ENCODE peak calls at places on chromosomes 2 and 18, in eight cellular contexts. L is NT2/D1, I is kidney epithelial cell, Q is bronchial epithelial cell, X is A549, S is breast epithelium, A is adipocyte, O is tibial artery. T is an unnamed sample.

GRCh38 chr2:11669454-11670291 is at the start of gene NTSR2:
- DNase-seq in A (peak), S (no peak), L (peak), I (no peak), O (no peak), X (peak), Q (peak), T (no peak)

GRCh38 chr18:6139007-6139406 is 243.7 kb upstream of the TMEM200C start:
- DNase-seq in L (no peak), Q (no peak), I (no peak), A (no peak), S (no peak), X (no peak), O (no peak), T (no peak)

GRCh38 chr2:127153691-127154158 is 46.8 kb upstream of the BIN1 start:
- DNase-seq in I (peak), Q (peak), S (no peak), O (no peak), A (peak), L (no peak), X (peak), T (no peak)

GRCh38 chr2:196957442-196957841 is 30.9 kb upstream of the PGAP1 start:
- DNase-seq in A (no peak), Q (no peak), S (no peak), L (no peak), I (no peak), O (no peak), X (no peak), T (no peak)

GRCh38 chr2:217215877-217216276 is 356.0 kb upstream of the TNP1 start:
- DNase-seq in A (no peak), O (no peak), Q (peak), I (no peak), X (peak), L (no peak), S (no peak), T (no peak)

GRCh38 chr2:120476141-120476540 is 130.2 kb downstream of the INHBB start:
- DNase-seq in A (no peak), X (no peak), L (no peak), I (no peak), Q (peak), S (no peak), O (no peak), T (no peak)

GRCh38 chr2:120892967-120893667 is 157.4 kb downstream of the GLI2 start:
- DNase-seq in O (no peak), L (no peak), A (peak), I (no peak), X (no peak), Q (no peak), S (no peak), T (no peak)

GRCh38 chr2:62596061-62596658 is 90.2 kb upstream of the TMEM17 start:
- DNase-seq in S (no peak), A (peak), X (no peak), O (no peak), Q (peak), I (no peak), L (no peak), T (no peak)

GRCh38 chr18:34710430-34711386 is 610 bp downstream of the DTNA start:
- DNase-seq in X (no peak), Q (peak), O (no peak), S (no peak), L (no peak), I (no peak), A (peak), T (no peak)

GRCh38 chr2:46644690-46645385 is 165.5 kb downstream of the TMEM247 start:
- DNase-seq in X (peak), L (no peak), S (no peak), O (no peak), I (no peak), A (peak), Q (peak), T (no peak)

GRCh38 chr2:128276878-128277675 is 41.6 kb downstream of the HS6ST1 start:
- DNase-seq in I (no peak), X (no peak), Q (no peak), O (peak), L (no peak), A (no peak), S (no peak), T (peak)

GRCh38 chr2:212427031-212427430 is 111.6 kb downstream of the ERBB4 start:
- DNase-seq in X (no peak), A (no peak), S (no peak), L (no peak), O (no peak), Q (no peak), I (no peak), T (no peak)

GRCh38 chr18:56727399-56727798 is 76.2 kb downstream of the WDR7 start:
- DNase-seq in O (no peak), A (no peak), S (no peak), L (no peak), Q (no peak), X (no peak), I (no peak), T (no peak)

GRCh38 chr2:69499242-69499641 is 62.0 kb upstream of the NFU1 start:
- DNase-seq in O (no peak), L (no peak), I (no peak), A (no peak), Q (no peak), S (no peak), X (no peak), T (no peak)

GRCh38 chr2:102114290-102114721 is 28.2 kb upstream of the IL1R1 start:
- DNase-seq in L (no peak), I (peak), O (no peak), Q (peak), S (no peak), A (peak), X (no peak), T (no peak)

GRCh38 chr2:66813525-66813924 is 378.6 kb downstream of the MEIS1 start:
- DNase-seq in O (no peak), I (no peak), A (peak), S (no peak), Q (no peak), X (no peak), L (no peak), T (no peak)

GRCh38 chr2:124027182-124027581 is 2.1 kb downstream of the CNTNAP5 start:
- DNase-seq in S (no peak), X (peak), A (peak), Q (peak), L (peak), O (no peak), I (peak), T (no peak)

GRCh38 chr2:39513641-39514094 is 76.6 kb upstream of the MAP4K3 start:
- DNase-seq in Q (peak), I (peak), O (peak), X (peak), L (peak), S (no peak), A (peak), T (peak)

GRCh38 chr2:40097691-40098376 is 318.8 kb upstream of the THUMPD2 start:
- DNase-seq in A (peak), L (no peak), I (no peak), X (peak), Q (peak), O (no peak), S (no peak), T (no peak)

GRCh38 chr2:237859533-237860272 is at the start of gene RAMP1:
- DNase-seq in X (no peak), S (no peak), L (no peak), Q (peak), I (no peak), O (no peak), A (peak), T (no peak)

GRCh38 chr2:56047136-56047535 is 123.6 kb upstream of the EFEMP1 start:
- DNase-seq in X (no peak), S (no peak), L (no peak), A (no peak), O (no peak), I (no peak), Q (no peak), T (no peak)

GRCh38 chr2:17792515-17792914 is 23.7 kb upstream of the MSGN1 start:
- DNase-seq in A (peak), I (no peak), O (no peak), Q (no peak), X (no peak), S (no peak), L (no peak), T (no peak)

GRCh38 chr2:179860255-179861026 is 971 bp downstream of the ZNF385B start:
- DNase-seq in L (no peak), Q (no peak), X (no peak), A (no peak), I (no peak), O (peak), S (no peak), T (no peak)

GRCh38 chr2:140023291-140023690 is 1243.1 kb upstream of the NXPH2 start:
- DNase-seq in S (no peak), X (no peak), Q (no peak), O (no peak), I (no peak), A (no peak), L (no peak), T (no peak)

GRCh38 chr2:119940856-119941255 is 72.0 kb upstream of the EPB41L5 start:
- DNase-seq in I (no peak), A (peak), Q (no peak), S (no peak), L (no peak), X (no peak), O (no peak), T (no peak)

GRCh38 chr2:69081001-69081400 is 68.0 kb downstream of the ANTXR1 start:
- DNase-seq in Q (no peak), S (no peak), L (no peak), A (no peak), X (no peak), I (no peak), O (no peak), T (no peak)

GRCh38 chr2:239159476-239159911 is 241.3 kb downstream of the HDAC4 start:
- DNase-seq in Q (no peak), X (no peak), L (no peak), O (peak), I (no peak), S (no peak), A (no peak), T (no peak)

GRCh38 chr2:64326578-64327050 is 127.3 kb upstream of the LGALSL start:
- DNase-seq in L (no peak), X (no peak), O (no peak), A (no peak), S (no peak), Q (no peak), I (no peak), T (no peak)

GRCh38 chr2:64325852-64326577 is 127.9 kb upstream of the LGALSL start:
- DNase-seq in I (no peak), A (no peak), S (no peak), L (no peak), X (no peak), O (no peak), Q (no peak), T (no peak)

GRCh38 chr2:64328415-64328722 is 125.6 kb upstream of the LGALSL start:
- DNase-seq in A (no peak), L (no peak), S (no peak), X (no peak), Q (no peak), O (no peak), I (no peak), T (no peak)

GRCh38 chr2:64327129-64327509 is 126.8 kb upstream of the LGALSL start:
- DNase-seq in X (peak), Q (peak), S (no peak), O (no peak), A (no peak), L (no peak), I (no peak), T (no peak)

GRCh38 chr2:64327510-64328414 is 126.2 kb upstream of the LGALSL start:
- DNase-seq in L (no peak), S (no peak), I (no peak), A (peak), Q (peak), O (no peak), X (peak), T (no peak)
- H3K4me3 ChIP-seq in L (no peak), S (no peak), I (no peak), A (no peak), Q (no peak), O (no peak), X (no peak), T (no peak)

GRCh38 chr2:172090044-172090946 is 5.0 kb downstream of the DLX1 start:
- DNase-seq in Q (no peak), S (no peak), L (no peak), I (no peak), O (no peak), X (no peak), A (no peak), T (no peak)
- H3K4me3 ChIP-seq in Q (no peak), S (no peak), L (no peak), I (no peak), O (no peak), X (no peak), A (no peak), T (no peak)

GRCh38 chr2:195659114-195659513 is 2.1 kb downstream of the SLC39A10 start:
- DNase-seq in X (peak), O (no peak), A (peak), I (no peak), S (no peak), L (no peak), Q (no peak), T (no peak)
- H3K4me3 ChIP-seq in X (peak), O (peak), A (peak), I (peak), S (peak), L (peak), Q (peak), T (peak)

DNA sequence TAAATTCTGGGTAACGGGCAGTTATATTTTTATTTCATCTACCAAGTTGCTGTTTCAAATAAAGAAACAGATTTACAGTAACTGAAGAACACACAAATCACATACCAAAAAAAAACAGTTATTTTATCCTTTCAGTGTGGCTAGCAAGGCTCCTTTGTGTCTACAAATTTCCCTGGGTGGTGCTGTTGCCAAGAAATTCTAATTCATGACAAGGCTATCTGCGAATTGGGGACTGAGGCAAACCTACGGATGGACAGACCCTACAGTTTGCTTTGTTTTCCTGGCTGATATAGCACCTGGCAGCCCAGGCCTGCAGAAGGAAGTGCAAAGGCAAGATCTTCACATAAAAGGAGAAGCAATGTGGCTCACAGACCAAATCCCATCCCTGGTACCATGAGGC is 4.5 kb downstream of the KLF7 start:
- DNase-seq in S (no peak), I (no peak), L (no peak), X (no peak), Q (no peak), A (no peak), O (no peak), T (no peak)
- H3K4me3 ChIP-seq in S (no peak), I (no peak), L (no peak), X (peak), Q (no peak), A (peak), O (peak), T (peak)

GRCh38 chr18:78979058-78979680 is 449 bp upstream of the SALL3 start:
- DNase-seq in S (no peak), I (no peak), X (no peak), Q (no peak), O (no peak), L (no peak), A (no peak), T (no peak)
- H3K4me3 ChIP-seq in S (peak), I (peak), X (no peak), Q (no peak), O (no peak), L (peak), A (no peak), T (peak)

GRCh38 chr2:234670052-234670451 is 173.2 kb upstream of the ARL4C start:
- DNase-seq in A (peak), Q (peak), I (peak), X (no peak), O (no peak), L (no peak), S (no peak), T (no peak)
- H3K4me3 ChIP-seq in A (no peak), Q (no peak), I (no peak), X (no peak), O (no peak), L (no peak), S (no peak), T (no peak)

GRCh38 chr2:132589060-132589765 is 80.8 kb downstream of the LYPD1 start:
- DNase-seq in I (no peak), L (no peak), S (no peak), Q (no peak), A (no peak), O (no peak), X (no peak), T (no peak)
- H3K4me3 ChIP-seq in I (no peak), L (no peak), S (no peak), Q (no peak), A (no peak), O (no peak), X (no peak), T (no peak)